ENCODE peak calls at places on chromosomes 4 and X, in four cellular contexts. B is left lung, U is A549, I is keratinocyte. K is an unnamed sample. For H3K9me3, the result is how much of the 10 kb centered on the place peaks cover.

GRCh38 chrX:23737413-23737812 is 5.7 kb downstream of the ACOT9 start:
- DNase-seq in B (no peak), U (no peak), I (no peak), K (no peak)

GRCh38 chr4:84852081-84852480 is 114.4 kb downstream of the WDFY3 start:
- DNase-seq in B (no peak), U (no peak), I (no peak), K (no peak)

GRCh38 chr4:68406479-68406859 is 40.8 kb upstream of the TMPRSS11E start:
- DNase-seq in B (no peak), U (no peak), I (no peak), K (no peak)

GRCh38 chrX:8815460-8816065 is 14.4 kb upstream of the FAM9A start:
- DNase-seq in B (no peak), U (peak), I (no peak), K (no peak)

GRCh38 chr4:168882650-168883233 is 127.3 kb downstream of the CBR4 start:
- DNase-seq in B (peak), U (no peak), I (no peak), K (no peak)

GRCh38 chr4:62548108-62548524 is 1348.0 kb downstream of the ADGRL3 start:
- DNase-seq in B (no peak), U (no peak), I (no peak), K (no peak)

GRCh38 chrX:1242901-1243402 is 25.7 kb upstream of the CSF2RA start:
- DNase-seq in B (no peak), U (no peak), I (no peak), K (peak)

GRCh38 chr4:92994727-92995126 is 691.0 kb downstream of the GRID2 start:
- DNase-seq in B (no peak), U (no peak), I (no peak), K (no peak)

GRCh38 chr4:8860892-8861575 is 10.6 kb downstream of the HMX1 start:
- DNase-seq in B (no peak), U (no peak), I (no peak), K (no peak)

GRCh38 chr4:55216871-55217635 is 91.7 kb upstream of the KDR start:
- DNase-seq in B (no peak), U (no peak), I (no peak), K (no peak)

GRCh38 chr4:99389606-99390005 is 37.1 kb upstream of the ADH1C start:
- DNase-seq in B (no peak), U (no peak), I (no peak), K (no peak)

GRCh38 chrX:56385336-56385735 is 153.2 kb downstream of the KLF8 start:
- DNase-seq in B (no peak), U (no peak), I (no peak), K (no peak)

GRCh38 chr4:147019061-147019460 is 73.4 kb upstream of the TTC29 start:
- DNase-seq in B (peak), U (peak), I (peak), K (no peak)

GRCh38 chr4:124061413-124061812 is 651.1 kb downstream of the ANKRD50 start:
- DNase-seq in B (no peak), U (no peak), I (no peak), K (no peak)

GRCh38 chrX:17082831-17083230 is 136.4 kb downstream of the REPS2 start:
- DNase-seq in B (no peak), U (peak), I (no peak), K (no peak)

GRCh38 chrX:131237363-131237762 is 51.7 kb downstream of the IGSF1 start:
- DNase-seq in B (no peak), U (no peak), I (no peak), K (no peak)

GRCh38 chrX:12910851-12911461 is 4.5 kb downstream of the TLR8 start:
- DNase-seq in B (no peak), U (no peak), I (no peak), K (no peak)

GRCh38 chr4:71009796-71010588 is 16.5 kb downstream of the DCK start:
- DNase-seq in B (no peak), U (peak), I (no peak), K (no peak)

GRCh38 chr4:138164218-138164617 is 77.9 kb downstream of the SLC7A11 start:
- DNase-seq in B (no peak), U (no peak), I (no peak), K (no peak)

GRCh38 chr4:105630670-105631655 is 77.5 kb downstream of the INTS12 start:
- DNase-seq in B (no peak), U (no peak), I (no peak), K (no peak)

GRCh38 chr4:30718021-30718888 is 1.9 kb upstream of the PCDH7 start:
- DNase-seq in B (peak), U (peak), I (no peak), K (peak)

GRCh38 chr4:188550296-188550695 is 411.1 kb downstream of the TRIML1 start:
- DNase-seq in B (no peak), U (no peak), I (no peak), K (no peak)

GRCh38 chrX:2620576-2620975 is 70.5 kb upstream of the CD99 start:
- DNase-seq in B (no peak), U (no peak), I (no peak), K (no peak)

GRCh38 chrX:114798902-114799301 is 215.0 kb downstream of the HTR2C start:
- DNase-seq in B (no peak), U (no peak), I (no peak), K (no peak)

GRCh38 chr4:4606321-4606720 is 64.5 kb upstream of the STX18 start:
- DNase-seq in B (no peak), U (no peak), I (no peak), K (no peak)

GRCh38 chrX:53831662-53832635 is 145.4 kb upstream of the HUWE1 start:
- DNase-seq in B (no peak), U (peak), I (no peak), K (no peak)

GRCh38 chr4:2135083-2135482 is 76.0 kb downstream of the NAT8L start:
- DNase-seq in B (no peak), U (no peak), I (no peak), K (no peak)

GRCh38 chr4:8175686-8176085 is 17.1 kb upstream of the ABLIM2 start:
- DNase-seq in B (no peak), U (no peak), I (no peak), K (no peak)

GRCh38 chrX:69546417-69546816 is 42.3 kb downstream of the NALF2 start:
- DNase-seq in B (no peak), U (no peak), I (no peak), K (no peak)

GRCh38 chr4:86838141-86838540 is 11.0 kb downstream of the SLC10A6 start:
- DNase-seq in B (no peak), U (no peak), I (no peak), K (no peak)
- H3K4me3 ChIP-seq in B (no peak), U (no peak), I (no peak), K (no peak)

GRCh38 chrX:136679581-136679980 is 31.6 kb downstream of the CD40LG start:
- DNase-seq in B (no peak), U (no peak), I (no peak), K (no peak)
- TF ChIP-seq CTCF in B (no peak), U (no peak), I (no peak), K (no peak)

DNA sequence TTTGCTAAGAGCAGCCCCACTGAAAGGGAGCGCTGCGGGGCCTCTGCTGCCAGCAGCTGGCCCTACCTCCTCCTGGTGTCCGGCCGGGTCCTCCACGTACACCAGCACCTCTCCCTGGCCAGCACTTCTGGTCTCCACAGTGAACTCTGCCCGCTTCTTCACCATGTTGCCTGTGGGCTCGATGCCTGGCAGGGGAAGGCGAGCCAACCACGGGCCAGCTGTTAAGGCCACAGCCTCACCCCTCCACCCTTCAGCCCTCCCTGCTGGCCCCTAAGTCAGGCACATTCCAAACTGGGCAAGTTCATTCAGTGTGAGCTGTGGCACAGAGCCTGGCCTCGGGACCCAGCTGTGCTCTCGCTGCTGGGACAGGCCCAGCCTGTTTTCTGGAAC is 7.8 kb downstream of the FLNA start:
- DNase-seq in B (no peak), U (no peak), I (no peak), K (no peak)
- H3K9me3 ChIP-seq in B (under half), U (under half), I (under half), K (under half)

GRCh38 chr4:27094224-27094623 is 233.6 kb downstream of the STIM2 start:
- DNase-seq in B (no peak), U (no peak), I (no peak), K (no peak)
- H3K4me3 ChIP-seq in B (no peak), U (no peak), I (no peak), K (no peak)

K was measured in RWPE2.